ENCODE peak calls at places on chromosomes 3 and 15, in seven cellular contexts. H, L, Z, P, A, B and W are unnamed samples. For H3K27me3, the result is how much of the 10 kb centered on the place peaks cover.

GRCh38 chr15:70875001-70875782 is 17.0 kb downstream of the THAP10 start:
- DNase-seq in H (no peak), L (no peak), Z (no peak), P (no peak), A (peak), B (no peak), W (no peak)

GRCh38 chr3:135905058-135905724 is 60.3 kb upstream of the PPP2R3A start:
- DNase-seq in H (no peak), L (no peak), Z (no peak), P (no peak), A (peak), B (peak), W (no peak)

GRCh38 chr15:99211926-99212325 is 37.5 kb downstream of the TTC23 start:
- DNase-seq in H (no peak), L (no peak), Z (no peak), P (no peak), A (peak), B (no peak), W (no peak)

GRCh38 chr15:58185439-58185838 is 47.3 kb downstream of the AQP9 start:
- DNase-seq in H (no peak), L (no peak), Z (no peak), P (no peak), A (no peak), B (no peak), W (no peak)

GRCh38 chr15:50854594-50855490 is 53.6 kb upstream of the AP4E1 start:
- DNase-seq in H (no peak), L (no peak), Z (no peak), P (no peak), A (no peak), B (no peak), W (no peak)

GRCh38 chr3:33787328-33788009 is 11.0 kb upstream of the PDCD6IP start:
- DNase-seq in H (peak), L (peak), Z (peak), P (peak), A (peak), B (no peak), W (peak)

GRCh38 chr3:55875137-55875536 is 388.0 kb upstream of the WNT5A start:
- DNase-seq in H (no peak), L (no peak), Z (no peak), P (no peak), A (no peak), B (peak), W (no peak)

GRCh38 chr3:134381836-134382442 is 7.7 kb upstream of the AMOTL2 start:
- DNase-seq in H (no peak), L (no peak), Z (no peak), P (peak), A (no peak), B (no peak), W (no peak)

GRCh38 chr3:152508705-152509104 is 240.0 kb downstream of the MBNL1 start:
- DNase-seq in H (no peak), L (no peak), Z (no peak), P (no peak), A (no peak), B (no peak), W (no peak)

GRCh38 chr3:170493712-170494182 is 75.1 kb downstream of the CLDN11 start:
- DNase-seq in H (no peak), L (no peak), Z (peak), P (no peak), A (peak), B (no peak), W (no peak)

GRCh38 chr3:187839422-187839821 is 94.2 kb upstream of the BCL6 start:
- DNase-seq in H (no peak), L (no peak), Z (no peak), P (no peak), A (no peak), B (peak), W (no peak)

GRCh38 chr15:31391687-31392671 is 65.3 kb downstream of the KLF13 start:
- DNase-seq in H (peak), L (peak), Z (peak), P (peak), A (peak), B (peak), W (peak)

GRCh38 chr15:28252831-28253230 is 69.1 kb downstream of the HERC2 start:
- DNase-seq in H (no peak), L (no peak), Z (no peak), P (no peak), A (no peak), B (peak), W (no peak)

GRCh38 chr15:44137750-44138149 is 57.3 kb downstream of the FRMD5 start:
- DNase-seq in H (no peak), L (no peak), Z (no peak), P (no peak), A (peak), B (no peak), W (no peak)

GRCh38 chr3:135992072-135992471 is 26.5 kb downstream of the PPP2R3A start:
- DNase-seq in H (no peak), L (no peak), Z (peak), P (no peak), A (peak), B (no peak), W (no peak)

GRCh38 chr15:76988874-76989780 is 5.8 kb upstream of the PSTPIP1 start:
- DNase-seq in H (no peak), L (no peak), Z (no peak), P (no peak), A (no peak), B (no peak), W (no peak)

DNA sequence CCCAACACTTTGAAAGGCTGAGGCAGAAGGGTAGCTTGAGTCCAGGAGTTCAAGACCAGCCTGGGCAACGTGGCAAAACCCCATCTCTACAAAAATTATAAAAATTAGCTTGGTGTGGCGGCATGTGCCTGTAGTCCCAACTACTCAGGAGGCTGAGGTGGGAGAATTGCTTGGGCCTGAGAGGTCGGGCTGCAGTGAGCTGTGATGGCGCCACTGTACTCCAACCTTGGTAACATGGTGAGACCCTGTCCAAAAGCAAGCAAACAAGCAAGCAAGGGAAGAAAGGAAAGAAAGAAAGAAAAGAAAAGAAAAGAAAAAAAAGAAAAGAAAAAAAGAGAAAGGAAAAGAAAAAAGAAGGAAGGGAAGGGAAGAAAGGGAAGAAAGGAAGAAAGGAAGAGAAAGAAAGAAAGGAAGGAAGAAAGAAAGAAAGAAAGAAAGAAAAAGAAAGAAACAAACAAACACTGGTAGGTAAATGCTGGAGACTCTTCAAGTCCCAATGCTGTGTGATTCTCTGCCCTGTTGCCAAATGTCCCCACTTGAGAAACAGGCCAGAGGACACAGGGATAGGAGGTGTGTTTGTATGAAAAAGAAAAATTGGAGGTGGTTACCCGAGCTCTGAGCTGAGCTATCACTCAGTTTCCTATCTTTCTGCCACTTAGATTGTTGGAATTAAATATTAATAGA is 121.1 kb downstream of the RAB11A start:
- DNase-seq in H (no peak), L (no peak), Z (no peak), P (no peak), A (no peak), B (no peak), W (no peak)
- H3K27me3 ChIP-seq in H (half or more), L (under half), Z (under half), P (under half), A (under half), B (half or more), W (under half)

GRCh38 chr15:72404356-72404755 is 6.3 kb downstream of the TMEM202 start:
- DNase-seq in H (no peak), L (no peak), Z (no peak), P (no peak), A (no peak), B (no peak), W (no peak)
- H3K27me3 ChIP-seq in H (under half), L (under half), Z (under half), P (under half), A (under half), B (half or more), W (under half)

GRCh38 chr15:33344530-33344929 is 33.8 kb downstream of the RYR3 start:
- DNase-seq in H (no peak), L (no peak), Z (no peak), P (no peak), A (no peak), B (no peak), W (no peak)

GRCh38 chr15:33344111-33344510 is 33.3 kb downstream of the RYR3 start:
- DNase-seq in H (no peak), L (no peak), Z (no peak), P (no peak), A (no peak), B (no peak), W (no peak)

GRCh38 chr15:33341943-33342342 is 31.2 kb downstream of the RYR3 start:
- DNase-seq in H (no peak), L (peak), Z (no peak), P (no peak), A (no peak), B (no peak), W (no peak)

GRCh38 chr15:33343275-33343674 is 32.5 kb downstream of the RYR3 start:
- DNase-seq in H (no peak), L (no peak), Z (no peak), P (no peak), A (no peak), B (no peak), W (no peak)
- H3K27me3 ChIP-seq in H (under half), L (under half), Z (under half), P (under half), A (under half), B (under half), W (under half)

GRCh38 chr3:181722156-181722555 is 10.4 kb downstream of the SOX2 start:
- DNase-seq in H (no peak), L (no peak), Z (no peak), P (no peak), A (no peak), B (no peak), W (no peak)
- H3K27me3 ChIP-seq in H (half or more), L (half or more), Z (half or more), P (under half), A (under half), B (half or more), W (half or more)

GRCh38 chr3:46890132-46890531 is 12.6 kb downstream of the PTH1R start:
- DNase-seq in H (no peak), L (peak), Z (no peak), P (no peak), A (no peak), B (no peak), W (no peak)

GRCh38 chr3:46887980-46888494 is 10.5 kb downstream of the PTH1R start:
- DNase-seq in H (no peak), L (no peak), Z (no peak), P (no peak), A (no peak), B (no peak), W (no peak)

GRCh38 chr3:46888705-46889104 is 11.2 kb downstream of the PTH1R start:
- DNase-seq in H (no peak), L (no peak), Z (no peak), P (no peak), A (no peak), B (no peak), W (no peak)

GRCh38 chr3:46891132-46891531 is 13.6 kb downstream of the PTH1R start:
- DNase-seq in H (no peak), L (no peak), Z (no peak), P (no peak), A (no peak), B (no peak), W (no peak)

DNA sequence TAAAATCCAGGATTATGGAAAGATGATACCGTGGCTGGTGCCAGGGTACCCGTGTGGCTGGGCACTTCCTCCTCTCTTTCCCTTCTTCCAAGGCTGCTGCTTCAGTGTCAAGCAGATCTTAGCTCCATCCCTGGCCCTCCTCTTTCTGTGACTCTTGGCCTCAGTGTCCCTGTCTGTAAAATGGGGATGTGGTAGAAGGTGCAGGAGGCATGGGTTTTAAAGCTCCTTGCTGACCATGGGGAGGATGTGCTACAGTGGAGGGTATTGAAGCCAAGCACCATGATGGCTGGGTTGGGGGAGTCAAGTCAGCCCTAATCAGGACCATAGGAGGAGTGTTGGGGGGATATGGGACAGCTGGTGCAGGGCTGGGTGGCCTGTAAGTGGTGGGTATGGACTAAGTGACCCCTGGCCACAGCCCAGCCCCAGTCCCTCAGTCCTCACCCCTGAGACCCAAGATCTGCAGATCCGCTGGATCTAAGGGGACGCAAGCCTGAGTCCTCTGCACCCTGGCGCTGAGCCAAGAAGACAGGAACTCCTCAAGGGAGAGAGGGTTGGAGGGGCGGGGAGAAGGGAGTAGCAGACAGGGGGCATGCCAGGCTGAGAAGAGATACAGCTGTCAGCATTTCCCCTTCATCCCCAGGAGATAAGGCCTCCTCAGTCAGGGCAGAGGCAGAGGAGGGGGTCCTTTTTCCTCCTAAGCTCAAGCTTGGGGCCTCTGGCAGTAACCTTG is 12.0 kb downstream of the PTH1R start:
- DNase-seq in H (peak), L (peak), Z (no peak), P (no peak), A (no peak), B (no peak), W (no peak)
- H3K27me3 ChIP-seq in H (under half), L (under half), Z (half or more), P (under half), A (under half), B (under half), W (under half)

DNA sequence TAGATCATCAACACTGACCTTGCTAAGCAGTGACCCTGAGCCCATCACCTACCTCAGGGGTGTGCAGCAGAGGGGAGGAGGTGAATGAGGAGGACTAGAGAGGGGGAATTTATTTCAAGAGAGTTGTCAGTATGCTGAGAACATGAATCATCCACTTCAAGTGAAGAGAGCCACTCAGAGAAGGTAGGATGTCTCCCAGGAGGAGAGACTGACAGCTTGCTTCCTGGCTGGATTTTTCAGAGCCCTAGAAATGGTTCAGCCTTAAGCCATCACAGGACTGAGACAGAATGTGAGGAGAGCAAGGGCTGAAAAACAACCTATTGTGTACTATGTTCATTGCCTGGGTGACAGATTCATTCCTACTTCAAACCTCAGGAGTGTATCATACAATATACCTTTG is 34.8 kb downstream of the CCNL1 start:
- DNase-seq in H (no peak), L (no peak), Z (no peak), P (no peak), A (peak), B (no peak), W (no peak)
- H3K27me3 ChIP-seq in H (under half), L (under half), Z (under half), P (under half), A (under half), B (under half), W (under half)